ENCODE peak calls at places on chromosomes 1 and 21, in four cellular contexts. T is H1, M is HCT116, S is GM12878. I is an unnamed sample.

GRCh38 chr1:108963052-108963686 is at the start of gene CLCC1:
- DNase-seq in T (peak; percentile 89), M (peak; percentile 80), S (peak; percentile 77), I (peak; percentile 98)

GRCh38 chr1:166908942-166909341 is 32.9 kb upstream of the TADA1 start:
- DNase-seq in T (no peak), M (no peak), S (no peak), I (no peak)

GRCh38 chr1:203176744-203177460 is 1.3 kb upstream of the MYBPH start:
- DNase-seq in T (no peak), M (no peak), S (no peak), I (no peak)

GRCh38 chr1:97893844-97894243 is 27.0 kb downstream of the DPYD start:
- DNase-seq in T (no peak), M (no peak), S (no peak), I (no peak)

GRCh38 chr1:96533820-96534219 is 187.8 kb upstream of the PTBP2 start:
- DNase-seq in T (no peak), M (no peak), S (no peak), I (no peak)

GRCh38 chr1:38284953-38285352 is 238.4 kb upstream of the POU3F1 start:
- DNase-seq in T (peak; percentile 42), M (no peak), S (no peak), I (no peak)

GRCh38 chr21:38273745-38274544 is 17.2 kb downstream of the KCNJ15 start:
- DNase-seq in T (no peak), M (no peak), S (no peak), I (no peak)

GRCh38 chr1:147673401-147673800 is 3.1 kb upstream of the ACP6 start:
- DNase-seq in T (no peak), M (no peak), S (no peak), I (no peak)

GRCh38 chr1:168498159-168498609 is 45.6 kb downstream of the XCL2 start:
- DNase-seq in T (no peak), M (no peak), S (no peak), I (no peak)

GRCh38 chr1:29364101-29364678 is 127.9 kb downstream of the PTPRU start:
- DNase-seq in T (no peak), M (no peak), S (no peak), I (no peak)

GRCh38 chr1:172754609-172755008 is 95.7 kb downstream of the FASLG start:
- DNase-seq in T (no peak), M (no peak), S (no peak), I (no peak)

GRCh38 chr1:111515291-111516007 is 12.0 kb upstream of the ADORA3 start:
- DNase-seq in T (no peak), M (no peak), S (no peak), I (no peak)

GRCh38 chr1:163196449-163196787 is 6.3 kb downstream of the RGS5 start:
- DNase-seq in T (no peak), M (no peak), S (no peak), I (no peak)

GRCh38 chr1:199272690-199273089 is 633.9 kb downstream of the PTPRC start:
- DNase-seq in T (no peak), M (peak; percentile 71), S (peak; percentile 54), I (no peak)

GRCh38 chr1:11921022-11921421 is 5.2 kb downstream of the KIAA2013 start:
- DNase-seq in T (no peak), M (no peak), S (no peak), I (no peak)

GRCh38 chr1:118154220-118154619 is 30.8 kb downstream of the SPAG17 start:
- DNase-seq in T (no peak), M (no peak), S (peak; percentile 3), I (no peak)

GRCh38 chr1:235974616-235975015 is 90.3 kb downstream of the NID1 start:
- DNase-seq in T (no peak), M (no peak), S (no peak), I (no peak)

GRCh38 chr1:205082431-205082830 is 1.8 kb downstream of the TMEM81 start:
- DNase-seq in T (no peak), M (no peak), S (no peak), I (no peak)

GRCh38 chr1:52026278-52026677 is 7.3 kb downstream of the KTI12 start:
- DNase-seq in T (no peak), M (no peak), S (no peak), I (no peak)

GRCh38 chr21:18636897-18637296 is 233.3 kb upstream of the TMPRSS15 start:
- DNase-seq in T (no peak), M (no peak), S (no peak), I (no peak)

GRCh38 chr1:156095906-156096508 is 13.7 kb upstream of the MEX3A start:
- DNase-seq in T (no peak), M (no peak), S (no peak), I (no peak)

GRCh38 chr1:33049381-33049780 is 12.7 kb upstream of the AK2 start:
- DNase-seq in T (no peak), M (no peak), S (no peak), I (no peak)

GRCh38 chr1:65423884-65424655 is 3.6 kb downstream of the LEPR start:
- DNase-seq in T (no peak), M (peak; percentile 70), S (peak; percentile 40), I (peak; percentile 39)

GRCh38 chr1:40657046-40657445 is 8.4 kb downstream of the RIMS3 start:
- DNase-seq in T (no peak), M (no peak), S (no peak), I (no peak)

GRCh38 chr1:246597340-246597739 is 31.1 kb downstream of the CNST start:
- DNase-seq in T (no peak), M (no peak), S (no peak), I (no peak)

GRCh38 chr1:169484107-169484506 is 1.6 kb downstream of the SLC19A2 start:
- DNase-seq in T (no peak), M (no peak), S (no peak), I (no peak)

GRCh38 chr1:5856246-5856815 is 135.9 kb downstream of the NPHP4 start:
- DNase-seq in T (no peak), M (peak; percentile 4), S (no peak), I (peak; percentile 34)

GRCh38 chr1:165707984-165708706 is 9.8 kb upstream of the ALDH9A1 start:
- DNase-seq in T (no peak), M (no peak), S (no peak), I (no peak)

GRCh38 chr21:33025106-33025470 is 647 bp upstream of the OLIG2 start:
- DNase-seq in T (peak; percentile 83), M (no peak), S (no peak), I (no peak)

GRCh38 chr1:113153116-113153803 is 80.3 kb downstream of the LRIG2 start:
- DNase-seq in T (peak; percentile 39), M (no peak), S (no peak), I (peak; percentile 33)

GRCh38 chr21:36209626-36210171 is 53.1 kb downstream of the DOP1B start:
- DNase-seq in T (peak; percentile 70), M (peak; percentile 73), S (no peak), I (peak; percentile 37)

GRCh38 chr1:219236933-219237610 is 63.4 kb downstream of the LYPLAL1 start:
- DNase-seq in T (no peak), M (no peak), S (no peak), I (no peak)
- TF ChIP-seq EGR1 in T (no peak), M (no peak), S (no peak), I (no peak)

DNA sequence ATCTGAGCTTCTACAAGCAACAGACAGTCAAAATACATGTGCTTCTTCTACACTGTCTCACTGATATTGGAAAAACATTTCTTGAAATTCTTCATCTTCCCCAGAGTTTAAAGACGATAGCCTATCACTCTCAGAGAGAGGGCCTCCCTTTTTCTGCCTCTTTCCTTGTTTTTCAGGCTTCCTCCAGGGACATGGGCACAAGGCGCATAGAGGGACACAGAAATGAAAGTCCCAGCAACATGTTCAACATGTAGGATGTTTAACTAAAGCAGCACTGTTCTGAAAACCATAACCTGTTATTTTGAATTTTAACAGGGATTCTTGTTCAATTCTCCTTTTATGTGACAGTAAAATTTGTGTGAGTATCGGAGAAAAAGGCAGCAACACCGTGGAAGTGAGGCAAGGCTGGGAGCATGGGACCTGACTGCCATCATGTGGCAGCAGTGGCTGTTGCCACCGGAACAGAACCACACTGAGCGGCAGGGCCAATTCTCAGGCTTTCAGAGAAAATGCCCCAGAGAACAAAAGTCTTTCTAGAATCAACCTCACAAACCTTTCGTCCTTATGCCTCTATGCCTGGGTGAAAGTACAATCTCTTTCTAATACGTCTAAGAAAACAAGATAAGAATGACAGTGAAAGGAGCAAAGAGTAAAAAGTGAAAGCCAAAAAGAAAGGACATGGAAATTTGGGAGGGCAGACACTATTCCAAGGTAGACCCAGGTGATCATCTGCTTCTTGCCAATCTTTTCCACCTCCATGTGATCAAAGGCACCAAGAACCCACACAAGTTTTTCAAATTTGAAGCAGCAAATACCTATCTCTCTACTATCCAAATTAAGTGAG is 54.5 kb downstream of the PCNX2 start:
- DNase-seq in T (no peak), M (no peak), S (no peak), I (peak; percentile 40)
- TF ChIP-seq CTCF in T (peak; percentile 84), M (peak; percentile 75), S (peak; percentile 64), I (peak; percentile 66)

GRCh38 chr1:216247937-216248336 is 175.3 kb downstream of the USH2A start:
- DNase-seq in T (no peak), M (no peak), S (no peak), I (no peak)
- TF ChIP-seq EGR1 in T (no peak), M (no peak), S (no peak), I (no peak)

GRCh38 chr1:237804516-237804915 is 86.2 kb downstream of the ZP4 start:
- DNase-seq in T (no peak), M (no peak), S (no peak), I (no peak)

GRCh38 chr1:237795558-237795957 is 95.2 kb downstream of the ZP4 start:
- DNase-seq in T (no peak), M (no peak), S (no peak), I (no peak)

GRCh38 chr1:237794071-237794470 is 96.7 kb downstream of the ZP4 start:
- DNase-seq in T (no peak), M (no peak), S (no peak), I (no peak)

GRCh38 chr1:237799762-237800474 is 90.8 kb downstream of the ZP4 start:
- DNase-seq in T (peak; percentile 82), M (no peak), S (peak; percentile 9), I (peak; percentile 57)
- TF ChIP-seq CTCF in T (peak; percentile 59), M (peak; percentile 12), S (peak; percentile 22), I (peak; percentile 7)

DNA sequence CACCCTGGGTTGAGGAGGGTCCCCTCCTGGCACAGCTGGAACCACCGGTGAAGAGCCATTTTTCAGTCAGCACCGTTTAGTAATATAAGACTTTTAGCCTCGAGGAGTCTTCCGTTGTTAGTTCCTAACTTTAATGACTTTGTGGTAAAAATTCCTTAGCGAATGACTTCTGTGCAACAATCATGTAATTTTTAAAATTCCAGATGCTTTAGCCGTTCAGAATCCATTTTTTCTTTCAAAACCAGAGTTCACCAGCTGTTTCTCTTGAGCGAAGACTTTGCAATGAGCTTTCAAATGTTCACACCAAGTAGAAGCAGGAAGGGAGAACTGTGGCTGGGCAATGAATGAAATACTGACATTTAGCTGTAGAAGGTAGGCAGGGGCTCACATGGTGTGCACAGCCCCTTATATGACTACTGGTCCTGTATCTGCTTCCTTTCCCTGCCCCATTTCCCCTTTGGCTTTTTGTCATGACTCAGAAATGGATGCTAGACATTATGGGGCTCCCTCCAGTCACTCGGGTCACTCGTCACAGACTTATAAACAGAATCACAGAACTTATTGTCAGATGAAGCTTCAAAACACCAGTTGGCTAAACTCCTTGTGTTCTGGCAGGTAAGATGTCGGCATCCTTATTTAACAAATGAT is 4.1 kb downstream of the DISC1 start:
- DNase-seq in T (no peak), M (no peak), S (no peak), I (no peak)
- TF ChIP-seq EGR1 in T (no peak), M (no peak), S (no peak), I (no peak)

GRCh38 chr1:224791362-224791941 is 138.0 kb upstream of the DNAH14 start:
- DNase-seq in T (no peak), M (no peak), S (no peak), I (no peak)
- TF ChIP-seq CTCF in T (no peak), M (no peak), S (no peak), I (no peak)